ENCODE peak calls at places on chromosome 2, in ten cellular contexts. J is tibial artery; M is AML-193; W is 8988T; Q is K562; L is activated T-helper 9 cell treated with anti-CD3 and anti-CD28 coated beads, Interleukin-2, amount 50 U/mL, for 16 hours; P is heart right ventricle; A is activated T-cell treated with anti-CD3 and anti-CD28 coated beads for 24 hours; C is adrenal gland; T is ACHN. K is an unnamed sample.

GRCh38 chr2:242020196-242021004 is 150.9 kb downstream of the RTP5 start:
- DNase-seq in J (no peak), M (no peak), W (no peak), Q (no peak), L (no peak), P (peak), A (no peak), C (no peak), T (no peak), K (peak)

GRCh38 chr2:145777297-145777696 is 1257.4 kb upstream of the ZEB2 start:
- DNase-seq in J (no peak), M (no peak), W (no peak), Q (no peak), L (no peak), P (no peak), A (no peak), C (no peak), T (no peak), K (no peak)

GRCh38 chr2:5705490-5705889 is 13.3 kb downstream of the SOX11 start:
- DNase-seq in J (no peak), M (no peak), W (no peak), Q (no peak), L (no peak), P (no peak), A (no peak), C (no peak), T (no peak), K (no peak)

GRCh38 chr2:10775036-10775780 is 37.4 kb downstream of the PDIA6 start:
- DNase-seq in J (no peak), M (no peak), W (no peak), Q (peak), L (no peak), P (no peak), A (no peak), C (no peak), T (no peak), K (no peak)

GRCh38 chr2:216064014-216064630 is 17.5 kb downstream of the PECR start:
- DNase-seq in J (no peak), M (no peak), W (no peak), Q (no peak), L (no peak), P (no peak), A (no peak), C (no peak), T (peak), K (no peak)

GRCh38 chr2:202494300-202494699 is 118.2 kb downstream of the BMPR2 start:
- DNase-seq in J (no peak), M (no peak), W (peak), Q (no peak), L (no peak), P (peak), A (no peak), C (no peak), T (no peak), K (no peak)

GRCh38 chr2:85867556-85868292 is 21.1 kb downstream of the ST3GAL5 start:
- DNase-seq in J (no peak), M (no peak), W (no peak), Q (no peak), L (no peak), P (no peak), A (no peak), C (no peak), T (no peak), K (no peak)

GRCh38 chr2:168147858-168148794 is 99.3 kb downstream of the STK39 start:
- DNase-seq in J (no peak), M (no peak), W (no peak), Q (no peak), L (no peak), P (no peak), A (no peak), C (no peak), T (no peak), K (no peak)

GRCh38 chr2:186575856-186576255 is 14.0 kb upstream of the ITGAV start:
- DNase-seq in J (no peak), M (no peak), W (no peak), Q (no peak), L (no peak), P (no peak), A (no peak), C (no peak), T (no peak), K (no peak)

GRCh38 chr2:76867854-76868253 is 654.3 kb downstream of the LRRTM4 start:
- DNase-seq in J (no peak), M (no peak), W (no peak), Q (no peak), L (no peak), P (no peak), A (no peak), C (no peak), T (peak), K (no peak)

GRCh38 chr2:74206180-74206688 is 7.8 kb downstream of the MTHFD2 start:
- DNase-seq in J (no peak), M (peak), W (no peak), Q (peak), L (no peak), P (no peak), A (no peak), C (no peak), T (peak), K (no peak)

GRCh38 chr2:71756280-71756906 is 303.0 kb downstream of the DYSF start:
- DNase-seq in J (no peak), M (no peak), W (no peak), Q (no peak), L (no peak), P (no peak), A (no peak), C (no peak), T (no peak), K (no peak)

GRCh38 chr2:180012523-180012922 is 5.4 kb upstream of the CWC22 start:
- DNase-seq in J (no peak), M (no peak), W (no peak), Q (no peak), L (no peak), P (no peak), A (no peak), C (no peak), T (no peak), K (no peak)

GRCh38 chr2:73087311-73087710 is 15.8 kb upstream of the SFXN5 start:
- DNase-seq in J (no peak), M (no peak), W (no peak), Q (no peak), L (no peak), P (no peak), A (no peak), C (no peak), T (no peak), K (no peak)

GRCh38 chr2:235605306-235605998 is 111.6 kb downstream of the AGAP1 start:
- DNase-seq in J (peak), M (no peak), W (no peak), Q (peak), L (no peak), P (peak), A (no peak), C (peak), T (no peak), K (peak)

GRCh38 chr2:222900354-222900753 is 39.5 kb downstream of the ACSL3 start:
- DNase-seq in J (no peak), M (no peak), W (no peak), Q (no peak), L (no peak), P (no peak), A (no peak), C (no peak), T (no peak), K (no peak)

GRCh38 chr2:9741110-9741509 is 102.2 kb upstream of the TAF1B start:
- DNase-seq in J (no peak), M (no peak), W (no peak), Q (no peak), L (no peak), P (no peak), A (no peak), C (no peak), T (no peak), K (no peak)

GRCh38 chr2:236177967-236178909 is 10.1 kb upstream of the GBX2 start:
- DNase-seq in J (peak), M (no peak), W (no peak), Q (peak), L (no peak), P (peak), A (no peak), C (peak), T (peak), K (no peak)

GRCh38 chr2:27916293-27917015 is 25.9 kb downstream of the BABAM2 start:
- DNase-seq in J (no peak), M (no peak), W (no peak), Q (no peak), L (no peak), P (no peak), A (no peak), C (no peak), T (no peak), K (no peak)

GRCh38 chr2:9095690-9096089 is 92.2 kb upstream of the MBOAT2 start:
- DNase-seq in J (peak), M (no peak), W (no peak), Q (no peak), L (no peak), P (peak), A (no peak), C (no peak), T (no peak), K (peak)

GRCh38 chr2:3535794-3536681 is 16.7 kb upstream of the ADI1 start:
- DNase-seq in J (peak), M (no peak), W (peak), Q (peak), L (no peak), P (peak), A (no peak), C (peak), T (peak), K (peak)

GRCh38 chr2:165793161-165793778 is 777 bp downstream of the GALNT3 start:
- DNase-seq in J (no peak), M (no peak), W (peak), Q (no peak), L (no peak), P (peak), A (no peak), C (no peak), T (no peak), K (no peak)

GRCh38 chr2:238629064-238629463 is 202.3 kb downstream of the ASB1 start:
- DNase-seq in J (no peak), M (no peak), W (no peak), Q (no peak), L (no peak), P (no peak), A (no peak), C (no peak), T (no peak), K (no peak)

GRCh38 chr2:221997100-221997499 is 301.7 kb downstream of the PAX3 start:
- DNase-seq in J (no peak), M (no peak), W (no peak), Q (no peak), L (no peak), P (no peak), A (no peak), C (no peak), T (peak), K (no peak)

GRCh38 chr2:29314816-29315571 is 199.8 kb downstream of the CLIP4 start:
- DNase-seq in J (no peak), M (peak), W (no peak), Q (no peak), L (peak), P (no peak), A (peak), C (no peak), T (peak), K (no peak)

GRCh38 chr2:2320486-2321249 is 10.4 kb downstream of the MYT1L start:
- DNase-seq in J (no peak), M (no peak), W (no peak), Q (no peak), L (no peak), P (no peak), A (no peak), C (no peak), T (no peak), K (no peak)

K was measured in tibial nerve.